ENCODE peak calls at places on chromosomes 4 and X, in four cellular contexts. One of them, this sample, is unnamed.

GRCh38 chrX:139759637-139760036 is 51.7 kb upstream of the MCF2 start:
- DNase-seq in H9: no peak
- DNase-seq in fibroblast of mammary gland: peak
- DNase-seq in WTC11: no peak
- DNase-seq in this sample: peak

GRCh38 chr4:145481164-145481941 is at the start of gene SMAD1:
- DNase-seq in H9: peak
- DNase-seq in WTC11: peak
- DNase-seq in fibroblast of mammary gland: peak
- DNase-seq in this sample: peak

GRCh38 chr4:110867981-110868380 is 245.1 kb upstream of the PITX2 start:
- DNase-seq in WTC11: no peak
- DNase-seq in H9: no peak
- DNase-seq in fibroblast of mammary gland: no peak
- DNase-seq in this sample: no peak

GRCh38 chr4:177185151-177185550 is 124.5 kb upstream of the NEIL3 start:
- DNase-seq in H9: no peak
- DNase-seq in WTC11: no peak
- DNase-seq in fibroblast of mammary gland: no peak
- DNase-seq in this sample: no peak

GRCh38 chr4:169399976-169400767 is 129.4 kb upstream of the SH3RF1 start:
- DNase-seq in fibroblast of mammary gland: peak
- DNase-seq in WTC11: no peak
- DNase-seq in H9: no peak
- DNase-seq in this sample: no peak

GRCh38 chr4:17763931-17764330 is 17.5 kb downstream of the FAM184B start:
- DNase-seq in H9: no peak
- DNase-seq in fibroblast of mammary gland: no peak
- DNase-seq in WTC11: no peak
- DNase-seq in this sample: no peak

GRCh38 chrX:153650959-153651358 is 4.0 kb downstream of the DUSP9 start:
- DNase-seq in H9: no peak
- DNase-seq in fibroblast of mammary gland: no peak
- DNase-seq in WTC11: no peak
- DNase-seq in this sample: no peak

GRCh38 chr4:17511950-17512795 is at the start of gene QDPR:
- DNase-seq in WTC11: peak
- DNase-seq in fibroblast of mammary gland: peak
- DNase-seq in H9: peak
- DNase-seq in this sample: peak

GRCh38 chr4:14787894-14788293 is 214.4 kb upstream of the CPEB2 start:
- DNase-seq in H9: peak
- DNase-seq in fibroblast of mammary gland: peak
- DNase-seq in WTC11: peak
- DNase-seq in this sample: peak

GRCh38 chrX:72243472-72243871 is 4.6 kb upstream of the ERCC6L start:
- DNase-seq in H9: no peak
- DNase-seq in WTC11: no peak
- DNase-seq in fibroblast of mammary gland: peak
- DNase-seq in this sample: no peak

GRCh38 chr4:159268607-159269006 is 165.7 kb downstream of the RAPGEF2 start:
- DNase-seq in fibroblast of mammary gland: peak
- DNase-seq in H9: no peak
- DNase-seq in WTC11: no peak
- DNase-seq in this sample: no peak

GRCh38 chrX:129737921-129738320 is 858 bp upstream of the XPNPEP2 start:
- DNase-seq in fibroblast of mammary gland: peak
- DNase-seq in WTC11: no peak
- DNase-seq in H9: no peak
- DNase-seq in this sample: no peak

GRCh38 chr4:102466298-102466697 is 34.9 kb upstream of the NFKB1 start:
- DNase-seq in H9: no peak
- DNase-seq in WTC11: no peak
- DNase-seq in fibroblast of mammary gland: peak
- DNase-seq in this sample: no peak

GRCh38 chr4:114077610-114078009 is 98.2 kb upstream of the ARSJ start:
- DNase-seq in H9: no peak
- DNase-seq in fibroblast of mammary gland: peak
- DNase-seq in WTC11: no peak
- DNase-seq in this sample: no peak

GRCh38 chrX:55801811-55802210 is 84.3 kb downstream of the RRAGB start:
- DNase-seq in fibroblast of mammary gland: no peak
- DNase-seq in H9: no peak
- DNase-seq in WTC11: no peak
- DNase-seq in this sample: no peak

GRCh38 chrX:131854586-131854985 is 168.5 kb upstream of the STK26 start:
- DNase-seq in H9: no peak
- DNase-seq in fibroblast of mammary gland: peak
- DNase-seq in WTC11: no peak
- DNase-seq in this sample: no peak
- TF ChIP-seq CTCF in H9: peak
- TF ChIP-seq CTCF in fibroblast of mammary gland: no peak
- TF ChIP-seq CTCF in WTC11: no peak
- TF ChIP-seq CTCF in this sample: no peak

GRCh38 chr4:25667931-25668557 is 12.4 kb downstream of the SLC34A2 start:
- DNase-seq in H9: peak
- DNase-seq in WTC11: peak
- DNase-seq in fibroblast of mammary gland: no peak
- DNase-seq in this sample: peak
- TF ChIP-seq CTCF in H9: peak
- TF ChIP-seq CTCF in WTC11: no peak
- TF ChIP-seq CTCF in fibroblast of mammary gland: no peak
- TF ChIP-seq CTCF in this sample: peak

DNA sequence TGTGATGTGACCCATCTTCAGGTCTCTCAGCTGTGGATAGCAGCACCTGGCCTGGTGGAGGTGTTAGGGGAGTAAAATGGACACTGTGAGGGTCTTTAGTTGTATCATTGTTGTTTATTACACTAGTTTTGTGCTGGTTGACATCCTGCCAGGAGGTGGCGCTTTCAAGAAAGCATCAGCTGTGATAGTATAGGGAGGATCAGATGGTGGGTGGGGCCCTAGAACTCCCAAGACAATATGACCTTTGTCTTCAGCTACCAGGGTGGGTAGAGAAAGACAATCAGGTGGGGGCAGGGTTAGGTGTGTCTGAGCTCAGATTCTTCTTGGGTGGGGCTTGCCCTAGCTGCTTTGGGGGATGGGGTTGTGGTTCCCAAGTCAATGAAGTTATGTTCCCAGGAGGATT is 162.8 kb downstream of the PPP1R2C start:
- DNase-seq in WTC11: peak
- DNase-seq in fibroblast of mammary gland: peak
- DNase-seq in H9: peak
- DNase-seq in this sample: peak
- TF ChIP-seq CTCF in WTC11: no peak
- TF ChIP-seq CTCF in fibroblast of mammary gland: peak
- TF ChIP-seq CTCF in H9: peak
- TF ChIP-seq CTCF in this sample: peak

GRCh38 chr4:3747582-3747906 is 18.6 kb upstream of the ADRA2C start:
- DNase-seq in fibroblast of mammary gland: no peak
- DNase-seq in H9: peak
- DNase-seq in WTC11: peak
- DNase-seq in this sample: peak
- TF ChIP-seq CTCF in fibroblast of mammary gland: peak
- TF ChIP-seq CTCF in H9: peak
- TF ChIP-seq CTCF in WTC11: peak
- TF ChIP-seq CTCF in this sample: peak

This sample was measured in WERI-Rb-1.